ENCODE peak calls at places on chromosomes 11 and 22, in nine cellular contexts. E is NCI-H460; A is neural progenitor cell; W is GM12865; D is HEK293T; Z is activated T-helper 2 cell treated with anti-CD3 and anti-CD28 coated beads, Interferon-gamma antibody, Interleukin-2, Interleukin-4, amounts not matched to agents 10 μg/mL and 5 μg/mL and 100 μg/mL, durations not matched to agents 14 hours and 24 hours and 36 hours; R is globus pallidus; L is mesenchymal stem cell; S is stimulated activated CD8-positive, alpha-beta memory T cell treated with anti-CD3 and anti-CD28 coated beads, Interleukin-15, amount 100 ng/mL, for 1 hour. N is an unnamed sample.

GRCh38 chr11:105935791-105936190 is 86.2 kb downstream of the MSANTD4 start:
- DNase-seq in R (peak), S (no peak), L (peak), W (no peak), E (no peak), A (peak), D (no peak), Z (no peak), N (no peak)

GRCh38 chr11:2691991-2692841 is 7.6 kb downstream of the KCNQ1OT1 start:
- DNase-seq in L (no peak), Z (no peak), R (no peak), D (peak), E (no peak), S (no peak), A (peak), W (peak), N (peak)

GRCh38 chr11:106917973-106918372 is 100.3 kb downstream of the GUCY1A2 start:
- DNase-seq in Z (no peak), A (peak), D (peak), L (peak), S (no peak), E (peak), W (peak), R (no peak), N (peak)

GRCh38 chr11:74826901-74827300 is 78.3 kb downstream of the RNF169 start:
- DNase-seq in S (no peak), Z (no peak), E (no peak), W (peak), R (no peak), D (no peak), A (no peak), L (no peak), N (no peak)

GRCh38 chr11:134124660-134125451 is 56.0 kb downstream of the JAM3 start:
- DNase-seq in R (peak), Z (no peak), S (no peak), A (peak), L (peak), W (no peak), E (no peak), D (no peak), N (peak)

GRCh38 chr11:47992959-47993820 is 12.8 kb downstream of the PTPRJ start:
- DNase-seq in D (no peak), A (no peak), R (no peak), Z (no peak), E (peak), W (no peak), S (no peak), L (peak), N (no peak)

GRCh38 chr11:79438631-79439429 is 2.0 kb downstream of the TENM4 start:
- DNase-seq in R (no peak), Z (no peak), D (peak), E (no peak), L (peak), W (no peak), S (no peak), A (peak), N (peak)

GRCh38 chr22:20021196-20022181 is 579 bp downstream of the TANGO2 start:
- DNase-seq in L (peak), Z (no peak), E (no peak), S (no peak), A (peak), W (no peak), D (no peak), R (peak), N (no peak)

GRCh38 chr22:42519544-42520237 is at the start of gene RRP7A:
- DNase-seq in L (peak), A (peak), E (peak), S (peak), R (peak), Z (peak), D (peak), W (peak), N (peak)

GRCh38 chr11:72580648-72580950 is 93.6 kb downstream of the PDE2A start:
- DNase-seq in W (no peak), S (no peak), A (no peak), L (no peak), D (no peak), Z (no peak), E (no peak), R (no peak), N (no peak)

GRCh38 chr11:14242198-14242597 is 116.8 kb downstream of the RRAS2 start:
- DNase-seq in R (peak), S (no peak), Z (no peak), A (no peak), L (no peak), W (no peak), D (no peak), E (no peak), N (no peak)

GRCh38 chr11:75465701-75466531 is 32.9 kb upstream of the KLHL35 start:
- DNase-seq in S (no peak), D (no peak), W (no peak), A (peak), E (no peak), R (no peak), Z (no peak), L (peak), N (no peak)

GRCh38 chr11:6755303-6755952 is 16.3 kb downstream of the OR2AG2 start:
- DNase-seq in L (peak), R (peak), S (no peak), E (peak), D (peak), Z (no peak), A (peak), W (peak), N (peak)

GRCh38 chr11:95375881-95376280 is 144.9 kb upstream of the SESN3 start:
- DNase-seq in R (no peak), E (no peak), S (no peak), Z (no peak), D (no peak), W (no peak), A (no peak), L (peak), N (no peak)

GRCh38 chr11:120310875-120311274 is 14.2 kb upstream of the TLCD5 start:
- DNase-seq in A (no peak), L (no peak), S (no peak), Z (no peak), E (no peak), W (no peak), R (no peak), D (no peak), N (no peak)

GRCh38 chr22:44245867-44246266 is 65.1 kb downstream of the PARVG start:
- DNase-seq in S (no peak), E (no peak), R (no peak), D (no peak), Z (peak), A (no peak), W (no peak), L (no peak), N (no peak)

GRCh38 chr11:2369320-2369719 is 7.8 kb upstream of the CD81 start:
- DNase-seq in W (no peak), R (no peak), E (no peak), L (no peak), D (no peak), S (no peak), A (no peak), Z (no peak), N (no peak)

GRCh38 chr22:44583076-44583760 is 85.2 kb upstream of the RTL6 start:
- DNase-seq in L (no peak), S (no peak), D (no peak), R (no peak), Z (no peak), W (no peak), E (no peak), A (no peak), N (no peak)

GRCh38 chr22:19875061-19875530 is 20.4 kb upstream of the GNB1L start:
- DNase-seq in S (no peak), Z (no peak), A (no peak), D (no peak), R (no peak), L (no peak), E (no peak), W (no peak), N (no peak)

GRCh38 chr22:50695421-50696250 is 23.0 kb downstream of the SHANK3 start:
- DNase-seq in Z (no peak), R (no peak), L (no peak), S (no peak), E (no peak), D (no peak), A (no peak), W (no peak), N (no peak)

GRCh38 chr11:86508604-86509471 is 134.2 kb downstream of the CCDC81 start:
- DNase-seq in Z (no peak), E (no peak), L (no peak), S (no peak), R (no peak), A (no peak), D (no peak), W (no peak), N (no peak)

GRCh38 chr11:74783241-74783871 is 34.7 kb downstream of the RNF169 start:
- DNase-seq in S (no peak), L (peak), R (peak), E (no peak), D (no peak), A (no peak), Z (no peak), W (peak), N (no peak)

GRCh38 chr11:2518983-2519340 is 74.2 kb downstream of the KCNQ1 start:
- DNase-seq in A (peak), L (no peak), E (no peak), D (no peak), R (no peak), S (no peak), Z (no peak), W (no peak), N (no peak)

GRCh38 chr22:50189849-50190181 is 4.1 kb downstream of the TRABD start:
- DNase-seq in Z (no peak), S (no peak), D (no peak), R (no peak), A (no peak), W (peak), L (no peak), E (no peak), N (no peak)

GRCh38 chr11:122850076-122850631 is 11.9 kb downstream of the CRTAM start:
- DNase-seq in Z (no peak), R (no peak), E (no peak), D (no peak), L (peak), S (no peak), W (peak), A (no peak), N (peak)

GRCh38 chr22:19494676-19495173 is 15.0 kb downstream of the CDC45 start:
- DNase-seq in E (no peak), R (no peak), A (no peak), S (no peak), W (no peak), L (no peak), D (no peak), Z (no peak), N (no peak)

GRCh38 chr11:110434952-110435779 is 5.4 kb downstream of the FDX1 start:
- DNase-seq in D (no peak), A (no peak), Z (no peak), S (no peak), W (peak), L (peak), R (no peak), E (no peak), N (peak)

GRCh38 chr11:66277475-66278391 is at the start of gene CNIH2:
- DNase-seq in W (no peak), Z (peak), L (no peak), E (no peak), D (peak), R (no peak), S (no peak), A (peak), N (peak)

GRCh38 chr11:128279861-128280260 is 307.5 kb downstream of the ETS1 start:
- DNase-seq in D (no peak), A (no peak), S (no peak), R (no peak), L (peak), E (no peak), W (no peak), Z (no peak), N (no peak)

GRCh38 chr11:102153082-102153481 is 42.8 kb downstream of the YAP1 start:
- DNase-seq in Z (no peak), D (no peak), S (no peak), A (no peak), R (no peak), L (no peak), W (no peak), E (no peak), N (no peak)

GRCh38 chr11:77668760-77669159 is 31.2 kb upstream of the CLNS1A start:
- DNase-seq in D (no peak), A (no peak), E (no peak), Z (no peak), W (no peak), R (no peak), S (no peak), L (no peak), N (no peak)